ENCODE peak calls at places on chromosomes 1 and 21, in seven cellular contexts. S, Z, W, Y, I, X and A are unnamed samples.
A peak's percentile ranks its signal among the peaks of the same experiment; 100 is the strongest.

GRCh38 chr1:38353956-38354355 is 307.4 kb upstream of the POU3F1 start:
- DNase-seq in Z (no peak), Y (no peak), X (no peak), W (no peak), I (no peak), S (no peak), A (no peak)

GRCh38 chr1:101407505-101408211 is 170.8 kb downstream of the S1PR1 start:
- DNase-seq in X (peak; percentile 13), Z (no peak), W (peak; percentile 20), I (peak; percentile 100), Y (no peak), S (no peak), A (no peak)

GRCh38 chr1:153652795-153653507 is 5.6 kb upstream of the SNAPIN start:
- DNase-seq in Z (no peak), I (no peak), S (no peak), X (no peak), Y (no peak), W (no peak), A (no peak)

GRCh38 chr1:38680801-38681510 is 178.6 kb downstream of the RRAGC start:
- DNase-seq in Y (no peak), I (no peak), W (no peak), X (no peak), Z (peak; percentile 71), S (no peak), A (no peak)

GRCh38 chr1:7856345-7856744 is 3.5 kb upstream of the UTS2 start:
- DNase-seq in Y (peak; percentile 18), W (no peak), X (no peak), Z (no peak), I (no peak), S (no peak), A (no peak)

GRCh38 chr1:39326836-39327235 is 122.3 kb downstream of the MACF1 start:
- DNase-seq in X (no peak), W (no peak), Y (no peak), Z (peak; percentile 31), S (no peak), I (no peak), A (no peak)

GRCh38 chr1:1547476-1547875 is 7.1 kb upstream of the TMEM240 start:
- DNase-seq in Y (no peak), I (no peak), Z (no peak), W (no peak), S (no peak), X (no peak), A (no peak)

GRCh38 chr1:202281316-202282016 is 60.3 kb downstream of the UBE2T start:
- DNase-seq in Y (no peak), W (no peak), Z (no peak), I (no peak), X (no peak), S (no peak), A (no peak)

GRCh38 chr1:9417695-9418094 is 121.6 kb upstream of the SLC25A33 start:
- DNase-seq in S (no peak), W (no peak), X (no peak), Y (no peak), I (no peak), Z (no peak), A (no peak)

GRCh38 chr1:112513112-112513870 is 4.5 kb downstream of the WNT2B start:
- DNase-seq in Y (no peak), X (no peak), W (no peak), Z (no peak), S (no peak), I (no peak), A (no peak)

GRCh38 chr1:174960362-174960761 is 39.4 kb upstream of the CACYBP start:
- DNase-seq in S (no peak), I (no peak), Y (no peak), X (no peak), W (no peak), Z (no peak), A (no peak)

GRCh38 chr1:78165816-78166215 is 120.0 kb downstream of the GIPC2 start:
- DNase-seq in W (no peak), S (no peak), X (no peak), Z (no peak), I (no peak), Y (no peak), A (no peak)

GRCh38 chr1:201042663-201043461 is 19.3 kb upstream of the KIF21B start:
- DNase-seq in W (peak; percentile 50), Z (peak; percentile 77), S (no peak), X (peak; percentile 76), Y (peak; percentile 29), I (no peak), A (peak; percentile 67)

GRCh38 chr1:15834406-15835204 is 12.9 kb upstream of the SPEN start:
- DNase-seq in Z (peak; percentile 81), I (peak; percentile 84), Y (peak; percentile 90), W (peak; percentile 57), S (peak; percentile 79), X (peak; percentile 89), A (no peak)

GRCh38 chr1:60942896-60943633 is 139.3 kb upstream of the NFIA start:
- DNase-seq in X (no peak), S (no peak), I (no peak), Y (no peak), Z (no peak), W (no peak), A (no peak)

GRCh38 chr21:44823179-44823654 is 5.4 kb upstream of the SUMO3 start:
- DNase-seq in X (no peak), I (no peak), Z (no peak), S (no peak), W (no peak), Y (no peak), A (no peak)

GRCh38 chr21:41580758-41581554 is 73.0 kb upstream of the TMPRSS2 start:
- DNase-seq in W (no peak), Y (no peak), S (no peak), I (no peak), X (no peak), Z (no peak), A (no peak)

GRCh38 chr1:22206551-22207125 is 63.7 kb upstream of the WNT4 start:
- DNase-seq in Y (no peak), X (no peak), S (no peak), W (no peak), I (no peak), Z (no peak), A (no peak)

GRCh38 chr1:244054247-244054923 is 3.3 kb downstream of the ZBTB18 start:
- DNase-seq in S (no peak), Z (no peak), I (no peak), W (no peak), Y (no peak), X (peak; percentile 71), A (no peak)

GRCh38 chr1:81702079-81702715 is 98.5 kb upstream of the ADGRL2 start:
- DNase-seq in Y (no peak), S (no peak), X (no peak), I (no peak), W (no peak), Z (no peak), A (no peak)

GRCh38 chr21:33059319-33059894 is 10.5 kb upstream of the OLIG1 start:
- DNase-seq in S (no peak), W (no peak), X (no peak), I (no peak), Y (peak; percentile 11), Z (no peak), A (no peak)

GRCh38 chr1:27592191-27592590 is 11.8 kb downstream of the AHDC1 start:
- DNase-seq in I (no peak), S (no peak), X (no peak), W (no peak), Z (no peak), Y (no peak), A (no peak)

GRCh38 chr1:207282496-207283380 is 38.7 kb upstream of the CD55 start:
- DNase-seq in Y (no peak), S (no peak), X (no peak), Z (no peak), I (no peak), W (no peak), A (no peak)
- TF ChIP-seq POLR2AphosphoS5 in Y (no peak), S (no peak), X (no peak), Z (no peak), I (no peak), W (no peak), A (no peak)

GRCh38 chr1:231395996-231396385 is 26.1 kb downstream of the EGLN1 start:
- DNase-seq in W (no peak), Y (no peak), Z (no peak), S (no peak), X (no peak), I (no peak), A (no peak)

GRCh38 chr1:231397882-231398671 is 24.0 kb downstream of the EGLN1 start:
- DNase-seq in S (no peak), W (no peak), Y (no peak), X (no peak), Z (no peak), I (no peak), A (no peak)

GRCh38 chr1:231393668-231394067 is 28.4 kb downstream of the EGLN1 start:
- DNase-seq in I (no peak), Y (peak; percentile 28), Z (no peak), X (peak; percentile 24), S (no peak), W (no peak), A (no peak)

GRCh38 chr1:231395051-231395995 is 26.8 kb downstream of the EGLN1 start:
- DNase-seq in Y (peak; percentile 74), W (no peak), Z (no peak), I (no peak), S (no peak), X (no peak), A (no peak)

GRCh38 chr1:231396643-231397042 is 25.4 kb downstream of the EGLN1 start:
- DNase-seq in W (no peak), Y (no peak), I (no peak), X (no peak), Z (no peak), S (no peak), A (no peak)
- TF ChIP-seq TAF1 in W (no peak), Y (no peak), I (no peak), X (no peak), Z (no peak), S (no peak), A (no peak)

GRCh38 chr1:193242000-193242399 is 55.6 kb upstream of the B3GALT2 start:
- DNase-seq in X (no peak), Z (no peak), Y (no peak), W (no peak), I (no peak), S (no peak), A (no peak)

GRCh38 chr1:193241132-193241827 is 54.9 kb upstream of the B3GALT2 start:
- DNase-seq in S (no peak), W (no peak), I (no peak), X (no peak), Z (no peak), Y (no peak), A (no peak)

GRCh38 chr1:193237381-193237978 is 51.1 kb upstream of the B3GALT2 start:
- DNase-seq in Z (no peak), S (no peak), W (no peak), I (no peak), Y (no peak), X (no peak), A (no peak)

DNA sequence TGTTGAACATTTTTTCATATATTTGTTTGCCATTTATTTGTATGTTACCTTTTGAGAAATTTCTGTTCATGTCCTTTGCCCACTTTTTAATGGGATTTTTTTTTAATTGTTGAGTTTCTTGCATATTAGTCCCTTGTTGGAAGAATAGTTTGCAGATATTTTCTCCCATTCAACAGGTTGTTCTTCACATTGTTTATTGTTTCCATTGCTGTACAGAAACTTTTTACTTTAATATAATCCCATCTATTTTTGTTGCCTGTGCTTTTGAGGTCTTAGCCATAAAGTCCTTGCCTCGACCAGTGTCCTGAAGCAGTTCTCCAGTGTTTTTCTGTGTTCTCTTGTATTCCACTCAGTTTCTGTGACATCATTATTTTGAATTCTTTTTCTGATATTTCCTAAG is 54.2 kb upstream of the B3GALT2 start:
- DNase-seq in S (no peak), X (no peak), I (no peak), W (no peak), Z (no peak), Y (no peak), A (no peak)
- TF ChIP-seq POLR2AphosphoS5 in S (no peak), X (no peak), I (no peak), W (no peak), Z (no peak), Y (no peak), A (no peak)

GRCh38 chr1:205267306-205267902 is 39.7 kb downstream of the TMCC2 start:
- DNase-seq in S (no peak), I (no peak), W (no peak), Y (no peak), X (no peak), Z (peak; percentile 56), A (no peak)
- TF ChIP-seq TAF1 in S (no peak), I (no peak), W (no peak), Y (no peak), X (no peak), Z (no peak), A (no peak)